ENCODE peak calls at places on chromosomes 13 and 19, in four cellular contexts. B is body of pancreas, Y is cardiac muscle cell, M is tibial nerve. T is an unnamed sample.

GRCh38 chr13:33172911-33173310 is 112.6 kb downstream of the STARD13 start:
- DNase-seq in B (no peak), Y (no peak), M (no peak), T (no peak)

GRCh38 chr13:93794197-93794885 is 567.7 kb downstream of the GPC6 start:
- DNase-seq in B (no peak), Y (no peak), M (no peak), T (no peak)

GRCh38 chr13:38045278-38046048 is 175.9 kb upstream of the TRPC4 start:
- DNase-seq in B (no peak), Y (peak; percentile 23), M (no peak), T (no peak)

GRCh38 chr13:107348931-107349330 is 781.0 kb upstream of the ARGLU1 start:
- DNase-seq in B (no peak), Y (no peak), M (no peak), T (no peak)

GRCh38 chr13:37954191-37954590 is 84.6 kb upstream of the TRPC4 start:
- DNase-seq in B (no peak), Y (no peak), M (no peak), T (no peak)

GRCh38 chr13:38661276-38661675 is 25.6 kb upstream of the FREM2 start:
- DNase-seq in B (no peak), Y (no peak), M (no peak), T (no peak)

GRCh38 chr19:48391100-48392005 is at the start of gene KDELR1:
- DNase-seq in B (peak; percentile 78), Y (peak; percentile 87), M (peak; percentile 71), T (peak; percentile 80)

GRCh38 chr13:75404721-75405120 is 77.2 kb downstream of the TBC1D4 start:
- DNase-seq in B (no peak), Y (no peak), M (no peak), T (no peak)

GRCh38 chr19:2424686-2425621 is 2.4 kb downstream of the TIMM13 start:
- DNase-seq in B (peak; percentile 60), Y (peak; percentile 65), M (no peak), T (peak; percentile 65)

GRCh38 chr19:10271543-10272086 is 695 bp downstream of the ICAM1 start:
- DNase-seq in B (no peak), Y (no peak), M (no peak), T (no peak)

GRCh38 chr19:5624154-5624663 is 1.3 kb downstream of the SAFB start:
- DNase-seq in B (peak; percentile 59), Y (peak; percentile 42), M (peak; percentile 29), T (no peak)

GRCh38 chr13:25980255-25980654 is 71.6 kb downstream of the SHISA2 start:
- DNase-seq in B (no peak), Y (peak; percentile 50), M (no peak), T (no peak)

GRCh38 chr19:2043269-2043641 is 7.8 kb downstream of the MKNK2 start:
- DNase-seq in B (peak; percentile 53), Y (no peak), M (no peak), T (peak; percentile 65)

GRCh38 chr19:4081441-4082129 is 14.9 kb upstream of the ZBTB7A start:
- DNase-seq in B (no peak), Y (no peak), M (no peak), T (no peak)

GRCh38 chr19:39858541-39858940 is 12.4 kb upstream of the FBL start:
- DNase-seq in B (peak; percentile 53), Y (peak; percentile 73), M (no peak), T (no peak)

GRCh38 chr13:59476376-59476775 is 687.4 kb downstream of the DIAPH3 start:
- DNase-seq in B (no peak), Y (no peak), M (no peak), T (no peak)

GRCh38 chr13:39787086-39787487 is 131.6 kb downstream of the COG6 start:
- DNase-seq in B (no peak), Y (no peak), M (peak; percentile 18), T (no peak)

GRCh38 chr13:81171065-81171647 is 830.2 kb upstream of the SPRY2 start:
- DNase-seq in B (no peak), Y (peak; percentile 21), M (no peak), T (no peak)

GRCh38 chr13:33448889-33449288 is 163.3 kb upstream of the STARD13 start:
- DNase-seq in B (no peak), Y (no peak), M (no peak), T (no peak)

GRCh38 chr19:7970716-7971448 is 27.4 kb upstream of the TIMM44 start:
- DNase-seq in B (no peak), Y (peak; percentile 71), M (peak; percentile 23), T (no peak)

GRCh38 chr19:48918801-48919247 is 14.7 kb upstream of the DHDH start:
- DNase-seq in B (no peak), Y (peak; percentile 55), M (no peak), T (no peak)

GRCh38 chr13:93279982-93280381 is 53.4 kb downstream of the GPC6 start:
- DNase-seq in B (peak; percentile 28), Y (no peak), M (no peak), T (no peak)

GRCh38 chr19:33251076-33251475 is 25.4 kb upstream of the SLC7A10 start:
- DNase-seq in B (no peak), Y (no peak), M (no peak), T (no peak)

GRCh38 chr19:42443944-42444398 is 1.2 kb upstream of the CXCL17 start:
- DNase-seq in B (peak; percentile 53), Y (no peak), M (no peak), T (no peak)

GRCh38 chr19:36009220-36009619 is 607 bp upstream of the SYNE4 start:
- DNase-seq in B (peak; percentile 74), Y (peak; percentile 65), M (peak; percentile 42), T (no peak)

GRCh38 chr13:66114127-66114526 is 1116.0 kb downstream of the PCDH9 start:
- DNase-seq in B (no peak), Y (no peak), M (no peak), T (no peak)

GRCh38 chr13:94416454-94417080 is 62.9 kb downstream of the DCT start:
- DNase-seq in B (no peak), Y (peak; percentile 82), M (no peak), T (no peak)

GRCh38 chr13:40343550-40344269 is 322.7 kb downstream of the FOXO1 start:
- DNase-seq in B (no peak), Y (no peak), M (no peak), T (no peak)

GRCh38 chr13:21399741-21400140 is 59.4 kb downstream of the ZDHHC20 start:
- DNase-seq in B (no peak), Y (no peak), M (no peak), T (no peak)

GRCh38 chr19:50458396-50459066 is 17.8 kb upstream of the EMC10 start:
- DNase-seq in B (no peak), Y (no peak), M (no peak), T (no peak)

GRCh38 chr19:3801412-3802096 is 15.4 kb upstream of the MATK start:
- DNase-seq in B (peak; percentile 31), Y (peak; percentile 32), M (no peak), T (no peak)

GRCh38 chr13:34913040-34913439 is 29.0 kb upstream of the NBEA start:
- DNase-seq in B (no peak), Y (peak; percentile 65), M (no peak), T (no peak)

GRCh38 chr13:75173457-75174356 is 308.3 kb downstream of the TBC1D4 start:
- DNase-seq in B (no peak), Y (no peak), M (no peak), T (no peak)

GRCh38 chr19:57935731-57936130 is 529 bp upstream of the ZNF418 start:
- DNase-seq in B (no peak), Y (no peak), M (no peak), T (no peak)
- H3K9me3 ChIP-seq in B (no peaks in the 10 kb centered on the region), Y (no peaks in the 10 kb centered on the region), M (no peaks in the 10 kb centered on the region), T (peaks cover 71% of the 10 kb centered on the region)

DNA sequence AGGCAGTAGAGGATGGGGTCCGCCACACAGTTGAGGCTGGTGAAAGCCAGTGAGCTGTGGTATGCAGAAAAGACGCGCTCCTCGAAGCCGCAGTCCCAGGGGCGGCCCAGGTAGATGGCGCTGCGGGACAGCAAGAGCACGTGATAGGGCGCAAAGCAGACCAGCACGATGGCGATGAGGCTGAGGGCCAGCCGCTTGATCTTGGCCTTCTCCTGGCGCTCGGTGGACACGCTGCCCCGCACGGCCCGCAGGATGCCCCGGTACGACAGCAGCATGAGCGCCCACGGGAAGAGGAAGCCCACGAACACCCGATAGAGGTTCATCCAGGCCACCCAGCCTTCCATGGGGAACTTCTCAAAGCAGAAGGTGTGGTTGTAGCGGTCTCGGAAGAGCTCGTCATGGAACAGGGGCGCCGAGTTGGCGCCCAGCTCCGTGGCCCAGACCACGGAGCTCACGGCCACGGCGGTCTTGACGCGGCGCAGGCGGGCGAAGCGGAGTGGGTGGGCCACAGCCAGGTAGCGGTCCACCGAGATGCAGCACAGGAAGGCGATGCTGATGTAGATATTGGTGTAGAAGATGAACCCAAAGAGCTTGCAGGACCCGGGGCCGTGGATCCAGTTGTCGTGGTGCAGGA is 6.5 kb upstream of the OPA3 start:
- DNase-seq in B (peak; percentile 73), Y (peak; percentile 76), M (no peak), T (no peak)
- H3K27ac ChIP-seq in B (no peak overlapping the region), Y (no peak overlapping the region), M (no peak overlapping the region), T (no peak overlapping the region)

GRCh38 chr13:99415851-99416331 is 85.4 kb upstream of the TM9SF2 start:
- DNase-seq in B (no peak), Y (no peak), M (no peak), T (peak; percentile 57)

GRCh38 chr13:99414048-99414995 is 87.0 kb upstream of the TM9SF2 start:
- DNase-seq in B (no peak), Y (no peak), M (no peak), T (peak; percentile 33)

GRCh38 chr13:99417151-99417820 is 84.0 kb upstream of the TM9SF2 start:
- DNase-seq in B (no peak), Y (no peak), M (no peak), T (peak; percentile 45)

GRCh38 chr13:99416411-99417121 is 84.7 kb upstream of the TM9SF2 start:
- DNase-seq in B (no peak), Y (no peak), M (no peak), T (no peak)

GRCh38 chr13:99415014-99415650 is 86.1 kb upstream of the TM9SF2 start:
- DNase-seq in B (no peak), Y (no peak), M (no peak), T (no peak)
- H3K4me3 ChIP-seq in B (no peak overlapping the region), Y (no peak overlapping the region), M (no peak overlapping the region), T (no peak overlapping the region)

GRCh38 chr19:23470873-23471555 is 75.7 kb upstream of the ZNF91 start:
- DNase-seq in B (no peak), Y (no peak), M (no peak), T (no peak)
- H3K9me3 ChIP-seq in B (no peaks in the 10 kb centered on the region), Y (peaks cover 3% of the 10 kb centered on the region), M (no peaks in the 10 kb centered on the region), T (peaks cover 4% of the 10 kb centered on the region)

GRCh38 chr19:16066611-16067104 is 9.6 kb upstream of the TPM4 start:
- DNase-seq in B (no peak), Y (no peak), M (no peak), T (no peak)
- H3K27ac ChIP-seq in B (no peak overlapping the region), Y (no peak overlapping the region), M (peak overlapping the region; percentile 45), T (peak overlapping the region; percentile 83)

DNA sequence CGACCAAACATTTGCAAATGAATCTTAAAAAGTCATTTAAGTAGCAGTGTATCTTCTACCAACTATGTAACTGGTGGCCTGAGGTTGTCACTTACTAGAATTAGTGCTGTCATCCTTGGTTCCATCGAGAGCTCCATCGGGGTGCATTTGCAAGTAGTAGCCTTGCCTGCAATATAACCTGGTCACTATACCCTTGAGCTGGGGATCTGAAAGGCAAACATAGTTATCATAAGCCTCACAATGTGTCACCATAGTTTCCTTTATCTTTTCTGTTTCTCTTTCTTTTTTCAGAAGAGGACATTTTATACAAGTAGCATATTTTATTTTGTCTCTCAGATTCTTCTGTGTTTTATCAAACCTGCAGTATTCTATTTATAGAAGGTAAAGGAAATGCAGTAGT is 422.6 kb downstream of the ITGBL1 start:
- DNase-seq in B (no peak), Y (no peak), M (no peak), T (no peak)
- H3K4me3 ChIP-seq in B (no peak overlapping the region), Y (no peak overlapping the region), M (no peak overlapping the region), T (no peak overlapping the region)